ENCODE peak calls at places on chromosomes 3 and 15, in seven cellular contexts. Y is skeletal muscle cell; A is cardiac fibroblast; I is right cardiac atrium; R is astrocyte of the spinal cord; K is CD8-positive, alpha-beta memory T cell; L is psoas muscle. S is an unnamed sample.

GRCh38 chr15:68556139-68556990 is 22.4 kb upstream of the CORO2B start:
- DNase-seq in I (no peak), K (no peak), A (no peak), Y (no peak), R (no peak), L (no peak), S (no peak)

GRCh38 chr3:175146258-175146657 is 287.1 kb downstream of the NAALADL2 start:
- DNase-seq in A (peak), Y (no peak), R (peak), L (no peak), I (no peak), K (no peak), S (no peak)

GRCh38 chr15:98794211-98794610 is 145.9 kb downstream of the IGF1R start:
- DNase-seq in Y (no peak), L (no peak), I (no peak), K (no peak), A (no peak), R (no peak), S (no peak)

GRCh38 chr15:32651229-32651837 is 9.8 kb downstream of the SCG5 start:
- DNase-seq in R (peak), Y (no peak), K (peak), I (no peak), L (peak), A (peak), S (peak)

GRCh38 chr3:113297741-113298320 is 86.5 kb downstream of the BOC start:
- DNase-seq in K (no peak), R (no peak), I (no peak), Y (no peak), A (no peak), L (no peak), S (no peak)

GRCh38 chr3:184523825-184524615 is 37.6 kb upstream of the EPHB3 start:
- DNase-seq in L (no peak), A (peak), I (no peak), K (no peak), Y (peak), R (peak), S (peak)

GRCh38 chr3:110106805-110107204 is 769.5 kb upstream of the DPPA4 start:
- DNase-seq in I (no peak), K (no peak), A (peak), L (no peak), Y (no peak), R (no peak), S (no peak)

GRCh38 chr15:67190813-67191212 is 63.6 kb downstream of the AAGAB start:
- DNase-seq in K (no peak), R (no peak), L (peak), Y (no peak), A (no peak), I (no peak), S (no peak)

GRCh38 chr15:69089258-69089657 is 71.2 kb upstream of the GLCE start:
- DNase-seq in A (no peak), Y (no peak), R (no peak), L (no peak), I (no peak), K (no peak), S (no peak)

GRCh38 chr15:50168778-50169411 is 13.1 kb upstream of the SLC27A2 start:
- DNase-seq in A (no peak), Y (no peak), R (no peak), K (no peak), L (no peak), I (no peak), S (no peak)

GRCh38 chr3:54257114-54257513 is 134.8 kb downstream of the CACNA2D3 start:
- DNase-seq in Y (no peak), L (no peak), A (no peak), I (no peak), R (no peak), K (no peak), S (no peak)

GRCh38 chr3:30221622-30222021 is 384.8 kb upstream of the TGFBR2 start:
- DNase-seq in I (no peak), R (peak), A (no peak), Y (no peak), K (no peak), L (no peak), S (no peak)

GRCh38 chr15:41967506-41968206 is 4.7 kb downstream of the EHD4 start:
- DNase-seq in L (no peak), K (no peak), I (peak), Y (peak), A (peak), R (peak), S (no peak)

GRCh38 chr15:93221754-93222153 is 132.7 kb upstream of the RGMA start:
- DNase-seq in I (no peak), Y (no peak), L (no peak), R (no peak), A (no peak), K (no peak), S (no peak)

GRCh38 chr15:60379466-60380274 is 18.1 kb downstream of the ANXA2 start:
- DNase-seq in A (peak), I (no peak), R (peak), K (no peak), Y (peak), L (no peak), S (no peak)
- H3K4me3 ChIP-seq in A (no peak), I (no peak), R (no peak), K (no peak), Y (no peak), L (no peak), S (no peak)

GRCh38 chr3:4241595-4242170 is 61.5 kb upstream of the SETMAR start:
- DNase-seq in Y (no peak), K (no peak), L (no peak), I (no peak), A (no peak), R (no peak), S (no peak)
- H3K4me3 ChIP-seq in Y (no peak), K (no peak), L (no peak), I (no peak), A (no peak), R (no peak), S (no peak)

DNA sequence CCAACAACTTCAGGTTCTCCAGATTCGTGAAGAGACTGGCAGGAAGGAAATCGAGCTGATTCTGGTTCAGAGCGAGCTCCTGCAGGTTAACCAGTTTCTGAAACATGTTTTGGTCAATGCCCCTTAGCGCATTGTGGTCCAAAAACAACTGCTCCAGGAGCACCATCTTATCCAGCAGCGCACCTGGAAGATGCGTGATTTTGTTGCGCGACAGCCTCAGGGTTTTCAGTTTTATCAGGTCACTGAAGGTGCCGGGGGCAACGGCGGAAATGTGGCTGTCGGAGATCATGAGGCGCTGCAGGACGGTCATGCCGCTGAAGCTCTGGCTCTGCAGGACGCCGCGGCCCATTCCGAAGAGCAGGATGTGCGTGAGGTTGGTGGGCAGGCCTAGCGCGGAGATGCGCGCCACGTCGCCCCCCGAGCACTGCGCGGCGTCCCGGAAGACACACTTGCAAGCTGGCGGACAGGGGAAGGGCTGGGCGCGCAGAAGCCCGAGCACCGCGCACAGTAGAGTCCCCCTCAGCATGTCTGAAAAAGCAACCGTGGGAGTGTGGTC is 1.2 kb downstream of the GP5 start:
- DNase-seq in A (no peak), L (no peak), Y (no peak), K (no peak), I (peak), R (peak), S (no peak)
- H3K4me3 ChIP-seq in A (peak), L (peak), Y (peak), K (peak), I (no peak), R (no peak), S (no peak)

DNA sequence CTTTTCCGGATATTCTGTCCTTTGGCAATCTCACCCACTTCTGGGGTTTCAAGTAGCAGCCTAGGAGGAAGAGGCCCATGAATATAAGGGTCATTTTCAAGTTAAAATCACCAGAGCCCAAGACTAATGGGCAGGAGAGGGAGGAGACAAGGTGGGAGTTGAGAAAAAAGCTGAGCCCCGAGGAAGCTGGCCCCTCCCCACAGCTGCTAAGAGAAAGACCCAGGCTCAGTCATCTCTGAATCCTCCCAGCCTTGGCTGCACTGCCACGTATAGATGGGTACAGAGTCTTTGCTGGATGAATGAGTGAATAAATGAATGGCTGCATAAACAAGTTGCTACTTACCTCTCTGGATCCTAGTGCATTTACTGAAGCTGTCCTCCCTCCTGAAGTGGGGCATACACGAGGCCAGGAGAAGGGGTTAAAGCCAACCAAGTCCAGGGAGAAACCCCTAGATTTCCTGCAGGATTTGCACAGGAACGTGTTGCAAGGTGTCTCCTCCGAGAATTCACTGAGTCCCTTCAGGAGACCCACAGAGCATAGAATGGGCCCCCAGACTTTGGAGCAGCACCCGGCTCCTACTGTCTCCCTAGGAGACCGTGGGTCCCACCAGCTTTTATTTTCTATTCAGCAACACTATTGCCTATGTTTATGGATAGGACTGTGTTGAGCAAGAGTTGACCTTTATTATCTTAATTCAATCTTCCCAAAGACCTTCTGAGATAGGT is 100.8 kb upstream of the LIPC start:
- DNase-seq in Y (no peak), R (no peak), A (no peak), I (no peak), L (no peak), K (no peak), S (no peak)
- H3K4me3 ChIP-seq in Y (no peak), R (no peak), A (no peak), I (no peak), L (no peak), K (no peak), S (no peak)

GRCh38 chr15:88623061-88623460 is 1.9 kb downstream of the AEN start:
- DNase-seq in I (no peak), R (peak), L (no peak), Y (peak), A (peak), K (no peak), S (peak)

GRCh38 chr15:88625943-88626741 is 5.0 kb downstream of the AEN start:
- DNase-seq in K (no peak), A (no peak), Y (no peak), L (no peak), I (no peak), R (no peak), S (no peak)

GRCh38 chr15:88623632-88624031 is 2.5 kb downstream of the AEN start:
- DNase-seq in I (no peak), K (no peak), R (no peak), Y (no peak), L (no peak), A (no peak), S (no peak)

GRCh38 chr15:88624156-88624970 is 3.2 kb downstream of the AEN start:
- DNase-seq in K (no peak), Y (no peak), A (peak), I (no peak), R (peak), L (no peak), S (no peak)

GRCh38 chr15:88624971-88625290 is 3.8 kb downstream of the AEN start:
- DNase-seq in I (no peak), Y (no peak), L (no peak), R (no peak), A (no peak), K (no peak), S (no peak)
- H3K4me3 ChIP-seq in I (no peak), Y (no peak), L (no peak), R (no peak), A (no peak), K (peak), S (no peak)

S was measured in MG63.